ENCODE peak calls at places on chromosomes 11 and 22, in four cellular contexts. K is tibial artery, I is GM23248, X is cardiac muscle cell. W is an unnamed sample.

GRCh38 chr11:47775240-47775869 is 8.2 kb upstream of the FNBP4 start:
- DNase-seq in X (no peak), I (no peak), K (peak; percentile 16), W (no peak)

GRCh38 chr11:103961010-103961409 is 75.4 kb upstream of the DDI1 start:
- DNase-seq in X (peak; percentile 13), K (no peak), I (peak; percentile 73), W (no peak)

GRCh38 chr11:78149646-78150045 is 10.2 kb upstream of the ALG8 start:
- DNase-seq in I (peak; percentile 72), X (peak; percentile 77), K (no peak), W (no peak)

GRCh38 chr11:31366795-31367194 is 2.7 kb downstream of the DCDC1 start:
- DNase-seq in I (no peak), X (no peak), K (no peak), W (no peak)

GRCh38 chr11:46513934-46514342 is 79.9 kb downstream of the AMBRA1 start:
- DNase-seq in I (no peak), X (peak; percentile 57), K (no peak), W (peak; percentile 62)

GRCh38 chr11:40819230-40819629 is 640.2 kb downstream of the LRRC4C start:
- DNase-seq in X (no peak), K (no peak), I (no peak), W (no peak)

GRCh38 chr11:96474263-96474662 is 84.5 kb downstream of the JRKL start:
- DNase-seq in K (no peak), X (no peak), I (no peak), W (no peak)

GRCh38 chr11:57662893-57663292 is 5.0 kb upstream of the ZDHHC5 start:
- DNase-seq in I (peak; percentile 31), K (no peak), X (no peak), W (no peak)

GRCh38 chr11:65553301-65554001 is 4.7 kb downstream of the LTBP3 start:
- DNase-seq in I (no peak), X (no peak), K (no peak), W (no peak)

GRCh38 chr11:14413307-14414072 is 54.5 kb upstream of the RRAS2 start:
- DNase-seq in I (peak; percentile 89), X (peak; percentile 83), K (no peak), W (peak; percentile 46)

GRCh38 chr22:30855677-30856518 is 112.7 kb downstream of the MORC2 start:
- DNase-seq in X (no peak), K (peak; percentile 19), I (peak; percentile 46), W (no peak)

GRCh38 chr11:116052603-116053537 is 548.7 kb upstream of the CADM1 start:
- DNase-seq in K (no peak), I (no peak), X (no peak), W (no peak)

GRCh38 chr11:221539-221938 is 14.0 kb downstream of the RIC8A start:
- DNase-seq in K (no peak), I (no peak), X (no peak), W (no peak)

GRCh38 chr11:102229510-102230119 is 87.7 kb upstream of the BIRC3 start:
- DNase-seq in X (no peak), I (no peak), K (no peak), W (no peak)

GRCh38 chr11:48880021-48880441 is 103.7 kb downstream of the TRIM51G start:
- DNase-seq in X (no peak), K (peak; percentile 48), I (no peak), W (no peak)

GRCh38 chr11:111119751-111120150 is 125.8 kb upstream of the POU2AF2 start:
- DNase-seq in I (no peak), X (peak; percentile 17), K (no peak), W (no peak)

GRCh38 chr11:26442131-26442530 is 110.2 kb downstream of the ANO3 start:
- DNase-seq in K (no peak), X (peak; percentile 2), I (peak; percentile 90), W (no peak)

GRCh38 chr11:128336203-128336602 is 251.2 kb downstream of the ETS1 start:
- DNase-seq in K (peak; percentile 80), X (peak; percentile 78), I (peak; percentile 58), W (peak; percentile 49)

GRCh38 chr11:30908272-30908671 is 322.1 kb upstream of the MPPED2 start:
- DNase-seq in K (no peak), X (no peak), I (peak; percentile 19), W (no peak)

GRCh38 chr11:64661146-64661545 is 61.9 kb downstream of the NRXN2 start:
- DNase-seq in X (peak; percentile 88), K (peak; percentile 83), I (peak; percentile 86), W (peak; percentile 49)

GRCh38 chr22:39384750-39385480 is 14.7 kb upstream of the TAB1 start:
- DNase-seq in K (no peak), I (peak; percentile 43), X (peak; percentile 35), W (no peak)

GRCh38 chr11:78037056-78037455 is 14.0 kb upstream of the KCTD14 start:
- DNase-seq in X (no peak), K (no peak), I (no peak), W (no peak)

GRCh38 chr11:69915151-69915500 is 95.9 kb upstream of the FGF3 start:
- DNase-seq in K (no peak), X (no peak), I (peak; percentile 74), W (no peak)

GRCh38 chr11:23540101-23540561 is 679.9 kb upstream of the CCDC179 start:
- DNase-seq in K (no peak), X (peak; percentile 49), I (peak; percentile 63), W (no peak)

GRCh38 chr22:46773074-46773473 is 10.6 kb downstream of the TBC1D22A start:
- DNase-seq in I (no peak), K (no peak), X (no peak), W (peak; percentile 35)
- H3K4me1 ChIP-seq in I (peaks cover 14% of the 10 kb centered on the region), K (peaks cover 4% of the 10 kb centered on the region), X (peaks cover 14% of the 10 kb centered on the region), W (peaks cover 76% of the 10 kb centered on the region)

GRCh38 chr11:43899094-43899493 is 18.5 kb downstream of the ALKBH3 start:
- DNase-seq in I (no peak), K (no peak), X (no peak), W (no peak)
- H3K36me3 ChIP-seq in I (peaks cover 24% of the 10 kb centered on the region), K (peaks cover 44% of the 10 kb centered on the region), X (peaks cover 37% of the 10 kb centered on the region), W (peaks cover 92% of the 10 kb centered on the region)

DNA sequence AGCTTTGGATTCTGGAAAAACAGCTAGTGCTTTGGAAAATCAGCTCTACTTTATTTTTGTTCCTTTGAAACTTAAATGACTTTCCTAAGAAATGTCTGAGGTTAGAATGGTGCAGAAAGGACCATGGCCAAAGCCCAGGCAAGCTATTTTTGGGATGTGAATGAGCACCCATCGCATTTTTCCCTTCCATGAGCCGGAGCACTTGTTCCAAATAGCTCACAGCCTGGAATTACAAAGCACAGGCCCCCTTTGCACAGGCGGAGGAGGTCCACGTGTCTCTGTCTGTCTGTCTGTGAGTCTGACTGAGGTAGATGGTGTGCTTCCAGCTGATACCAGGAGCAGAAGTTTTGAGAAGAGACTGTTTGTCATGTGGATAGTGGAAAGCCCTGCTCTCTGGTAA is 50.7 kb downstream of the MICAL2 start:
- DNase-seq in K (peak; percentile 82), I (no peak), X (no peak), W (peak; percentile 63)
- H3K27ac ChIP-seq in K (peak overlapping the region; percentile 91), I (no peak overlapping the region), X (peak overlapping the region; percentile 99), W (peak overlapping the region; percentile 84)

DNA sequence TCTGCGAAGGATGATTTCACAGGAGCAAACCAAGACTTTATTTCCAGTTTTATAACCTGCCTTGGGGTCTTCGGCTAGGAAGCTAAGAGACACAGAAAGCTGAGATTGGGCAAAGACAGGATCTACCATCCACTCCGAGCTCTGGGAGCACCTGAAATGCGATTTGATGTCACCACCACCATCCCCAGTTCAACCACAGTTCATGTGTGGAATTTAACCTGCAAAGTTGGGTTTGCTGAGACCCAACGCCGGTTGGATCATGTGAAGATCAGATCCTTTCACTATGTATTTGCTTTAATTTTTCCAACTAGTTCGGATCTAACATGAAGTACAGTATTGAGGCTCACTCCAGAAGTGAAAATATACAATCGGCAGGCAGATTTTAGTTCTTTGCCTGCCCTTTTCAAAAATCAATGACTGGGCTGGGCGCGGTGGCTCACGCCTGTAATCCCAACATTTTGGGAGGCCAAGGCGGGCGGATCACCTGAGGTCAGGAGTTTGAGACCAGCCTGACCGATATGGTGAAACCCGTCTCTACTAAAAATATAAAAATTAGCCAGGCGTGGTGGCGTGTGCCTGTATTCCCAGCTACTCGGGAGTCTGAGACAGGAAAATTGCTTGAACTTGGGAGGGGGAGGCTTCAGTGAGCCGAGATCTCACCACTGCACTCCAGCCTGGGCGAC is 1.4 kb upstream of the C11orf24 start:
- DNase-seq in I (no peak), X (no peak), K (no peak), W (no peak)
- H3K4me1 ChIP-seq in I (peaks cover 22% of the 10 kb centered on the region), X (peaks cover 6% of the 10 kb centered on the region), K (peaks cover 17% of the 10 kb centered on the region), W (peaks cover 31% of the 10 kb centered on the region)

DNA sequence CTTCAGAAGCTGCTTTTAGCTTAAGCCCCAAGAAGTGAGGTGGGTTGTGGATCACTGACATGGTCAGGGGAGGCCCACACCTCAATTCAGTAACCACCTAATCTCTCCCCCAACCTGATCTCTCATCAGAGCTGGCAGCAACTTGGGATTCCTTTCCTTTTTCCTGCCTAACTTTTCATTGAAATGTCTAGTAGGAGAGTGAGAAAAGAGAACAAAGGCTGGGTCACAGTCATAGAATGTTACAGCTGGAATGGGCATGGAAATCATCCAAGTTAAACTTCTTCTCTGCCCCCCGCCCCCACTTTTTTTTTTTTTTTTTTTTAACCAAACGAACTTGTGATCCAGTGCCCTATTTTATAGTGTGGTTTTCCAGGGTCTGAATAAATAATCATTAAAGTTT is 91.8 kb downstream of the RNF169 start:
- DNase-seq in X (no peak), K (no peak), I (no peak), W (no peak)
- H3K36me3 ChIP-seq in X (peaks cover 30% of the 10 kb centered on the region), K (peaks cover 26% of the 10 kb centered on the region), I (peaks cover 18% of the 10 kb centered on the region), W (no peaks in the 10 kb centered on the region)

GRCh38 chr22:37121887-37122591 is 12.5 kb upstream of the TMPRSS6 start:
- DNase-seq in K (no peak), X (peak; percentile 34), I (peak; percentile 68), W (no peak)
- H3K27ac ChIP-seq in K (no peak overlapping the region), X (no peak overlapping the region), I (no peak overlapping the region), W (no peak overlapping the region)